ENCODE peak calls at places on chromosomes 16 and 17, in four cellular contexts. A, G, B and V are unnamed samples.

GRCh38 chr17:9368631-9369030 is 207.0 kb downstream of the STX8 start:
- DNase-seq in G (no peak), B (no peak), A (no peak), V (no peak)

GRCh38 chr17:4483012-4483840 is 15.5 kb upstream of the SPNS2 start:
- DNase-seq in B (no peak), A (no peak), G (no peak), V (no peak)

GRCh38 chr17:12388206-12388605 is 277.5 kb upstream of the MYOCD start:
- DNase-seq in A (no peak), B (no peak), G (no peak), V (no peak)

GRCh38 chr17:44830359-44831269 is 527 bp upstream of the GJC1 start:
- DNase-seq in B (no peak), A (no peak), G (no peak), V (peak)

GRCh38 chr17:50314456-50315011 is 31.4 kb upstream of the XYLT2 start:
- DNase-seq in B (no peak), G (no peak), A (no peak), V (no peak)

GRCh38 chr17:5583426-5584382 is 605 bp downstream of the NLRP1 start:
- DNase-seq in B (no peak), A (no peak), G (no peak), V (no peak)

GRCh38 chr16:85169333-85170065 is 57.2 kb upstream of the CIBAR2 start:
- DNase-seq in G (no peak), A (no peak), B (no peak), V (no peak)

GRCh38 chr16:75070055-75070841 is 46.3 kb downstream of the LDHD start:
- DNase-seq in B (peak), G (peak), A (no peak), V (no peak)

GRCh38 chr17:32783602-32784001 is 93.3 kb downstream of the MYO1D start:
- DNase-seq in A (peak), B (no peak), G (peak), V (peak)